ENCODE peak calls at places on chromosomes 1 and 21, in eight cellular contexts. One of them, this sample, is unnamed.

GRCh38 chr1:1000357-1001056 is 610 bp upstream of the HES4 start:
- DNase-seq in stimulated activated CD4-positive, alpha-beta T cell treated with anti-CD3 and anti-CD28 coated beads, Interleukin-1b, Interleukin-23, amount 100 ng/mL, for 4 hours: peak
- DNase-seq in SK-MEL-5: peak
- DNase-seq in esophagus muscularis mucosa: no peak
- DNase-seq in GM18507: no peak
- DNase-seq in AG04449: peak
- DNase-seq in fibroblast of gingiva: peak
- DNase-seq in DMS153: peak
- DNase-seq in this sample: peak

GRCh38 chr1:113451710-113452109 is 61.4 kb downstream of the MAGI3 start:
- DNase-seq in SK-MEL-5: no peak
- DNase-seq in DMS153: no peak
- DNase-seq in esophagus muscularis mucosa: no peak
- DNase-seq in fibroblast of gingiva: no peak
- DNase-seq in stimulated activated CD4-positive, alpha-beta T cell treated with anti-CD3 and anti-CD28 coated beads, Interleukin-1b, Interleukin-23, amount 100 ng/mL, for 4 hours: no peak
- DNase-seq in AG04449: no peak
- DNase-seq in GM18507: no peak
- DNase-seq in this sample: no peak

GRCh38 chr1:211579434-211580302 is 707 bp upstream of the SLC30A1 start:
- DNase-seq in AG04449: no peak
- DNase-seq in fibroblast of gingiva: peak
- DNase-seq in DMS153: no peak
- DNase-seq in GM18507: no peak
- DNase-seq in SK-MEL-5: peak
- DNase-seq in stimulated activated CD4-positive, alpha-beta T cell treated with anti-CD3 and anti-CD28 coated beads, Interleukin-1b, Interleukin-23, amount 100 ng/mL, for 4 hours: peak
- DNase-seq in esophagus muscularis mucosa: peak
- DNase-seq in this sample: no peak

GRCh38 chr1:108685524-108685923 is 6.6 kb upstream of the PRPF38B start:
- DNase-seq in AG04449: no peak
- DNase-seq in esophagus muscularis mucosa: no peak
- DNase-seq in stimulated activated CD4-positive, alpha-beta T cell treated with anti-CD3 and anti-CD28 coated beads, Interleukin-1b, Interleukin-23, amount 100 ng/mL, for 4 hours: no peak
- DNase-seq in SK-MEL-5: no peak
- DNase-seq in fibroblast of gingiva: no peak
- DNase-seq in GM18507: no peak
- DNase-seq in DMS153: no peak
- DNase-seq in this sample: no peak

GRCh38 chr21:43020177-43020576 is 45.8 kb downstream of the PKNOX1 start:
- DNase-seq in SK-MEL-5: no peak
- DNase-seq in GM18507: no peak
- DNase-seq in esophagus muscularis mucosa: no peak
- DNase-seq in AG04449: no peak
- DNase-seq in DMS153: no peak
- DNase-seq in stimulated activated CD4-positive, alpha-beta T cell treated with anti-CD3 and anti-CD28 coated beads, Interleukin-1b, Interleukin-23, amount 100 ng/mL, for 4 hours: no peak
- DNase-seq in fibroblast of gingiva: no peak
- DNase-seq in this sample: no peak

GRCh38 chr1:46302091-46303037 is 1.1 kb downstream of the LRRC41 start:
- DNase-seq in GM18507: peak
- DNase-seq in esophagus muscularis mucosa: no peak
- DNase-seq in stimulated activated CD4-positive, alpha-beta T cell treated with anti-CD3 and anti-CD28 coated beads, Interleukin-1b, Interleukin-23, amount 100 ng/mL, for 4 hours: no peak
- DNase-seq in SK-MEL-5: peak
- DNase-seq in DMS153: peak
- DNase-seq in AG04449: no peak
- DNase-seq in fibroblast of gingiva: peak
- DNase-seq in this sample: peak

GRCh38 chr1:197958438-197958837 is 41.3 kb downstream of the LHX9 start:
- DNase-seq in stimulated activated CD4-positive, alpha-beta T cell treated with anti-CD3 and anti-CD28 coated beads, Interleukin-1b, Interleukin-23, amount 100 ng/mL, for 4 hours: no peak
- DNase-seq in fibroblast of gingiva: no peak
- DNase-seq in GM18507: no peak
- DNase-seq in DMS153: peak
- DNase-seq in esophagus muscularis mucosa: no peak
- DNase-seq in SK-MEL-5: no peak
- DNase-seq in AG04449: no peak
- DNase-seq in this sample: no peak

GRCh38 chr1:36934061-36934460 is 100.3 kb downstream of the GRIK3 start:
- DNase-seq in GM18507: no peak
- DNase-seq in esophagus muscularis mucosa: no peak
- DNase-seq in fibroblast of gingiva: no peak
- DNase-seq in AG04449: no peak
- DNase-seq in stimulated activated CD4-positive, alpha-beta T cell treated with anti-CD3 and anti-CD28 coated beads, Interleukin-1b, Interleukin-23, amount 100 ng/mL, for 4 hours: no peak
- DNase-seq in DMS153: peak
- DNase-seq in SK-MEL-5: no peak
- DNase-seq in this sample: no peak

GRCh38 chr1:198678901-198679329 is 40.1 kb downstream of the PTPRC start:
- DNase-seq in AG04449: no peak
- DNase-seq in GM18507: no peak
- DNase-seq in fibroblast of gingiva: no peak
- DNase-seq in esophagus muscularis mucosa: no peak
- DNase-seq in stimulated activated CD4-positive, alpha-beta T cell treated with anti-CD3 and anti-CD28 coated beads, Interleukin-1b, Interleukin-23, amount 100 ng/mL, for 4 hours: no peak
- DNase-seq in SK-MEL-5: no peak
- DNase-seq in DMS153: no peak
- DNase-seq in this sample: no peak

GRCh38 chr21:43268086-43268803 is 99.4 kb downstream of the CRYAA start:
- DNase-seq in DMS153: no peak
- DNase-seq in stimulated activated CD4-positive, alpha-beta T cell treated with anti-CD3 and anti-CD28 coated beads, Interleukin-1b, Interleukin-23, amount 100 ng/mL, for 4 hours: no peak
- DNase-seq in esophagus muscularis mucosa: no peak
- DNase-seq in SK-MEL-5: no peak
- DNase-seq in fibroblast of gingiva: no peak
- DNase-seq in GM18507: no peak
- DNase-seq in AG04449: no peak
- DNase-seq in this sample: no peak

GRCh38 chr1:227094249-227094966 is 154.3 kb downstream of the COQ8A start:
- DNase-seq in esophagus muscularis mucosa: no peak
- DNase-seq in DMS153: peak
- DNase-seq in fibroblast of gingiva: no peak
- DNase-seq in AG04449: no peak
- DNase-seq in GM18507: no peak
- DNase-seq in SK-MEL-5: no peak
- DNase-seq in stimulated activated CD4-positive, alpha-beta T cell treated with anti-CD3 and anti-CD28 coated beads, Interleukin-1b, Interleukin-23, amount 100 ng/mL, for 4 hours: no peak
- DNase-seq in this sample: no peak

GRCh38 chr1:216310776-216311175 is 112.5 kb downstream of the USH2A start:
- DNase-seq in stimulated activated CD4-positive, alpha-beta T cell treated with anti-CD3 and anti-CD28 coated beads, Interleukin-1b, Interleukin-23, amount 100 ng/mL, for 4 hours: no peak
- DNase-seq in DMS153: peak
- DNase-seq in fibroblast of gingiva: peak
- DNase-seq in esophagus muscularis mucosa: no peak
- DNase-seq in GM18507: no peak
- DNase-seq in SK-MEL-5: peak
- DNase-seq in AG04449: no peak
- DNase-seq in this sample: no peak

GRCh38 chr1:30919025-30919881 is 10.7 kb upstream of the SDC3 start:
- DNase-seq in stimulated activated CD4-positive, alpha-beta T cell treated with anti-CD3 and anti-CD28 coated beads, Interleukin-1b, Interleukin-23, amount 100 ng/mL, for 4 hours: no peak
- DNase-seq in fibroblast of gingiva: peak
- DNase-seq in SK-MEL-5: peak
- DNase-seq in AG04449: no peak
- DNase-seq in esophagus muscularis mucosa: no peak
- DNase-seq in GM18507: no peak
- DNase-seq in DMS153: peak
- DNase-seq in this sample: no peak

GRCh38 chr21:33325222-33326067 is 675 bp downstream of the IFNAR1 start:
- DNase-seq in GM18507: no peak
- DNase-seq in AG04449: no peak
- DNase-seq in stimulated activated CD4-positive, alpha-beta T cell treated with anti-CD3 and anti-CD28 coated beads, Interleukin-1b, Interleukin-23, amount 100 ng/mL, for 4 hours: peak
- DNase-seq in SK-MEL-5: peak
- DNase-seq in DMS153: peak
- DNase-seq in esophagus muscularis mucosa: peak
- DNase-seq in fibroblast of gingiva: peak
- DNase-seq in this sample: peak

GRCh38 chr1:199551967-199552565 is 475.4 kb upstream of the NR5A2 start:
- DNase-seq in AG04449: peak
- DNase-seq in fibroblast of gingiva: peak
- DNase-seq in DMS153: peak
- DNase-seq in esophagus muscularis mucosa: no peak
- DNase-seq in GM18507: no peak
- DNase-seq in stimulated activated CD4-positive, alpha-beta T cell treated with anti-CD3 and anti-CD28 coated beads, Interleukin-1b, Interleukin-23, amount 100 ng/mL, for 4 hours: no peak
- DNase-seq in SK-MEL-5: peak
- DNase-seq in this sample: no peak

GRCh38 chr1:29469457-29469856 is 233.1 kb downstream of the PTPRU start:
- DNase-seq in GM18507: no peak
- DNase-seq in AG04449: no peak
- DNase-seq in stimulated activated CD4-positive, alpha-beta T cell treated with anti-CD3 and anti-CD28 coated beads, Interleukin-1b, Interleukin-23, amount 100 ng/mL, for 4 hours: no peak
- DNase-seq in esophagus muscularis mucosa: no peak
- DNase-seq in fibroblast of gingiva: peak
- DNase-seq in DMS153: no peak
- DNase-seq in SK-MEL-5: no peak
- DNase-seq in this sample: no peak

GRCh38 chr1:237736372-237737029 is 154.2 kb downstream of the ZP4 start:
- DNase-seq in stimulated activated CD4-positive, alpha-beta T cell treated with anti-CD3 and anti-CD28 coated beads, Interleukin-1b, Interleukin-23, amount 100 ng/mL, for 4 hours: no peak
- DNase-seq in DMS153: no peak
- DNase-seq in GM18507: no peak
- DNase-seq in SK-MEL-5: peak
- DNase-seq in esophagus muscularis mucosa: no peak
- DNase-seq in AG04449: no peak
- DNase-seq in fibroblast of gingiva: no peak
- DNase-seq in this sample: no peak

GRCh38 chr1:47521034-47521871 is 83.4 kb downstream of the FOXD2 start:
- DNase-seq in fibroblast of gingiva: no peak
- DNase-seq in stimulated activated CD4-positive, alpha-beta T cell treated with anti-CD3 and anti-CD28 coated beads, Interleukin-1b, Interleukin-23, amount 100 ng/mL, for 4 hours: no peak
- DNase-seq in esophagus muscularis mucosa: no peak
- DNase-seq in DMS153: peak
- DNase-seq in AG04449: no peak
- DNase-seq in SK-MEL-5: no peak
- DNase-seq in GM18507: no peak
- DNase-seq in this sample: no peak

GRCh38 chr1:2136836-2137235 is 57.7 kb downstream of the FAAP20 start:
- DNase-seq in esophagus muscularis mucosa: no peak
- DNase-seq in SK-MEL-5: no peak
- DNase-seq in AG04449: no peak
- DNase-seq in GM18507: no peak
- DNase-seq in stimulated activated CD4-positive, alpha-beta T cell treated with anti-CD3 and anti-CD28 coated beads, Interleukin-1b, Interleukin-23, amount 100 ng/mL, for 4 hours: no peak
- DNase-seq in DMS153: no peak
- DNase-seq in fibroblast of gingiva: no peak
- DNase-seq in this sample: no peak

GRCh38 chr21:43956667-43957030 is 55.5 kb upstream of the TRAPPC10 start:
- DNase-seq in esophagus muscularis mucosa: no peak
- DNase-seq in AG04449: peak
- DNase-seq in fibroblast of gingiva: peak
- DNase-seq in DMS153: no peak
- DNase-seq in SK-MEL-5: no peak
- DNase-seq in stimulated activated CD4-positive, alpha-beta T cell treated with anti-CD3 and anti-CD28 coated beads, Interleukin-1b, Interleukin-23, amount 100 ng/mL, for 4 hours: no peak
- DNase-seq in GM18507: no peak
- DNase-seq in this sample: no peak

GRCh38 chr21:46097826-46098286 is at the start of gene COL6A2:
- DNase-seq in fibroblast of gingiva: peak
- DNase-seq in AG04449: no peak
- DNase-seq in DMS153: no peak
- DNase-seq in esophagus muscularis mucosa: peak
- DNase-seq in SK-MEL-5: peak
- DNase-seq in GM18507: no peak
- DNase-seq in stimulated activated CD4-positive, alpha-beta T cell treated with anti-CD3 and anti-CD28 coated beads, Interleukin-1b, Interleukin-23, amount 100 ng/mL, for 4 hours: peak
- DNase-seq in this sample: peak

GRCh38 chr21:42162831-42163510 is 56.0 kb upstream of the ABCG1 start:
- DNase-seq in SK-MEL-5: no peak
- DNase-seq in GM18507: no peak
- DNase-seq in esophagus muscularis mucosa: no peak
- DNase-seq in fibroblast of gingiva: no peak
- DNase-seq in AG04449: no peak
- DNase-seq in stimulated activated CD4-positive, alpha-beta T cell treated with anti-CD3 and anti-CD28 coated beads, Interleukin-1b, Interleukin-23, amount 100 ng/mL, for 4 hours: no peak
- DNase-seq in DMS153: no peak
- DNase-seq in this sample: no peak

GRCh38 chr1:71850515-71850914 is 431.8 kb downstream of the NEGR1 start:
- DNase-seq in esophagus muscularis mucosa: no peak
- DNase-seq in stimulated activated CD4-positive, alpha-beta T cell treated with anti-CD3 and anti-CD28 coated beads, Interleukin-1b, Interleukin-23, amount 100 ng/mL, for 4 hours: no peak
- DNase-seq in GM18507: no peak
- DNase-seq in AG04449: no peak
- DNase-seq in fibroblast of gingiva: peak
- DNase-seq in DMS153: no peak
- DNase-seq in SK-MEL-5: no peak
- DNase-seq in this sample: no peak

GRCh38 chr1:245475961-245476522 is 321.3 kb downstream of the KIF26B start:
- DNase-seq in AG04449: no peak
- DNase-seq in stimulated activated CD4-positive, alpha-beta T cell treated with anti-CD3 and anti-CD28 coated beads, Interleukin-1b, Interleukin-23, amount 100 ng/mL, for 4 hours: no peak
- DNase-seq in SK-MEL-5: no peak
- DNase-seq in DMS153: no peak
- DNase-seq in fibroblast of gingiva: no peak
- DNase-seq in esophagus muscularis mucosa: no peak
- DNase-seq in GM18507: no peak
- DNase-seq in this sample: no peak

GRCh38 chr21:42513151-42513984 is at the start of gene SLC37A1:
- DNase-seq in AG04449: no peak
- DNase-seq in GM18507: no peak
- DNase-seq in esophagus muscularis mucosa: no peak
- DNase-seq in DMS153: peak
- DNase-seq in SK-MEL-5: no peak
- DNase-seq in fibroblast of gingiva: no peak
- DNase-seq in stimulated activated CD4-positive, alpha-beta T cell treated with anti-CD3 and anti-CD28 coated beads, Interleukin-1b, Interleukin-23, amount 100 ng/mL, for 4 hours: no peak
- DNase-seq in this sample: no peak

GRCh38 chr1:6171546-6172124 is 8.5 kb downstream of the CHD5 start:
- DNase-seq in DMS153: no peak
- DNase-seq in fibroblast of gingiva: no peak
- DNase-seq in AG04449: no peak
- DNase-seq in GM18507: no peak
- DNase-seq in stimulated activated CD4-positive, alpha-beta T cell treated with anti-CD3 and anti-CD28 coated beads, Interleukin-1b, Interleukin-23, amount 100 ng/mL, for 4 hours: no peak
- DNase-seq in SK-MEL-5: peak
- DNase-seq in esophagus muscularis mucosa: no peak
- DNase-seq in this sample: no peak

GRCh38 chr1:240582953-240583352 is 29.0 kb downstream of the GREM2 start:
- DNase-seq in DMS153: no peak
- DNase-seq in stimulated activated CD4-positive, alpha-beta T cell treated with anti-CD3 and anti-CD28 coated beads, Interleukin-1b, Interleukin-23, amount 100 ng/mL, for 4 hours: no peak
- DNase-seq in esophagus muscularis mucosa: no peak
- DNase-seq in GM18507: no peak
- DNase-seq in fibroblast of gingiva: peak
- DNase-seq in SK-MEL-5: no peak
- DNase-seq in AG04449: no peak
- DNase-seq in this sample: no peak

GRCh38 chr1:39293375-39294070 is 89.0 kb downstream of the MACF1 start:
- DNase-seq in AG04449: no peak
- DNase-seq in GM18507: no peak
- DNase-seq in SK-MEL-5: peak
- DNase-seq in esophagus muscularis mucosa: no peak
- DNase-seq in stimulated activated CD4-positive, alpha-beta T cell treated with anti-CD3 and anti-CD28 coated beads, Interleukin-1b, Interleukin-23, amount 100 ng/mL, for 4 hours: no peak
- DNase-seq in DMS153: no peak
- DNase-seq in fibroblast of gingiva: no peak
- DNase-seq in this sample: no peak

GRCh38 chr1:215567491-215568286 is 585 bp downstream of the KCTD3 start:
- DNase-seq in SK-MEL-5: peak
- DNase-seq in AG04449: no peak
- DNase-seq in esophagus muscularis mucosa: no peak
- DNase-seq in GM18507: no peak
- DNase-seq in stimulated activated CD4-positive, alpha-beta T cell treated with anti-CD3 and anti-CD28 coated beads, Interleukin-1b, Interleukin-23, amount 100 ng/mL, for 4 hours: peak
- DNase-seq in DMS153: peak
- DNase-seq in fibroblast of gingiva: peak
- DNase-seq in this sample: peak

GRCh38 chr21:38903578-38904193 is 98.0 kb downstream of the ETS2 start:
- DNase-seq in SK-MEL-5: no peak
- DNase-seq in esophagus muscularis mucosa: no peak
- DNase-seq in AG04449: no peak
- DNase-seq in fibroblast of gingiva: no peak
- DNase-seq in GM18507: no peak
- DNase-seq in stimulated activated CD4-positive, alpha-beta T cell treated with anti-CD3 and anti-CD28 coated beads, Interleukin-1b, Interleukin-23, amount 100 ng/mL, for 4 hours: no peak
- DNase-seq in DMS153: peak
- DNase-seq in this sample: peak

GRCh38 chr21:15004721-15005370 is 60.0 kb downstream of the NRIP1 start:
- DNase-seq in esophagus muscularis mucosa: no peak
- DNase-seq in DMS153: no peak
- DNase-seq in GM18507: no peak
- DNase-seq in AG04449: no peak
- DNase-seq in stimulated activated CD4-positive, alpha-beta T cell treated with anti-CD3 and anti-CD28 coated beads, Interleukin-1b, Interleukin-23, amount 100 ng/mL, for 4 hours: no peak
- DNase-seq in fibroblast of gingiva: no peak
- DNase-seq in SK-MEL-5: no peak
- DNase-seq in this sample: no peak

GRCh38 chr1:204975568-204976235 is 67.3 kb upstream of the CNTN2 start:
- DNase-seq in SK-MEL-5: peak
- DNase-seq in DMS153: peak
- DNase-seq in fibroblast of gingiva: peak
- DNase-seq in AG04449: no peak
- DNase-seq in GM18507: peak
- DNase-seq in esophagus muscularis mucosa: no peak
- DNase-seq in stimulated activated CD4-positive, alpha-beta T cell treated with anti-CD3 and anti-CD28 coated beads, Interleukin-1b, Interleukin-23, amount 100 ng/mL, for 4 hours: peak
- DNase-seq in this sample: peak

GRCh38 chr21:34595457-34595856 is 19.5 kb downstream of the RCAN1 start:
- DNase-seq in stimulated activated CD4-positive, alpha-beta T cell treated with anti-CD3 and anti-CD28 coated beads, Interleukin-1b, Interleukin-23, amount 100 ng/mL, for 4 hours: no peak
- DNase-seq in esophagus muscularis mucosa: peak
- DNase-seq in SK-MEL-5: no peak
- DNase-seq in fibroblast of gingiva: no peak
- DNase-seq in DMS153: no peak
- DNase-seq in GM18507: no peak
- DNase-seq in AG04449: no peak
- DNase-seq in this sample: no peak

GRCh38 chr1:93416183-93416582 is 31.7 kb upstream of the FNBP1L start:
- DNase-seq in GM18507: no peak
- DNase-seq in esophagus muscularis mucosa: no peak
- DNase-seq in stimulated activated CD4-positive, alpha-beta T cell treated with anti-CD3 and anti-CD28 coated beads, Interleukin-1b, Interleukin-23, amount 100 ng/mL, for 4 hours: no peak
- DNase-seq in AG04449: no peak
- DNase-seq in SK-MEL-5: no peak
- DNase-seq in DMS153: no peak
- DNase-seq in fibroblast of gingiva: no peak
- DNase-seq in this sample: no peak

This sample was measured in heart left ventricle.